ENCODE peak calls at places on chromosome 12, in four cellular contexts. X is NCI-H1436 treated with DMSO at 0.1 percent for 48 hours, C is AG10803, E is NCI-H1694. B is an unnamed sample.

GRCh38 chr12:26555139-26555538 is 277.9 kb downstream of the ITPR2 start:
- DNase-seq in X (no peak), C (peak), E (no peak), B (no peak)

GRCh38 chr12:128820253-128820652 is 3.5 kb downstream of the SLC15A4 start:
- DNase-seq in X (no peak), C (no peak), E (no peak), B (no peak)

GRCh38 chr12:13179159-13180074 is 17.1 kb upstream of the EMP1 start:
- DNase-seq in X (no peak), C (peak), E (no peak), B (no peak)

GRCh38 chr12:90801776-90802175 is 153.2 kb downstream of the CCER1 start:
- DNase-seq in X (no peak), C (peak), E (no peak), B (no peak)

GRCh38 chr12:106331594-106331993 is 26.0 kb upstream of the POLR3B start:
- DNase-seq in X (no peak), C (no peak), E (no peak), B (no peak)

GRCh38 chr12:120144215-120144614 is 27.7 kb upstream of the RAB35 start:
- DNase-seq in X (no peak), C (no peak), E (no peak), B (no peak)

GRCh38 chr12:108308432-108308831 is 30.7 kb downstream of the CMKLR1 start:
- DNase-seq in X (no peak), C (peak), E (no peak), B (no peak)

GRCh38 chr12:96416033-96416790 is 16.0 kb upstream of the CDK17 start:
- DNase-seq in X (no peak), C (peak), E (no peak), B (no peak)

GRCh38 chr12:56980941-56981530 is 23.6 kb upstream of the RDH16 start:
- DNase-seq in X (no peak), C (no peak), E (no peak), B (no peak)

B was measured in globus pallidus.